ENCODE peak calls at places on chromosome 1, in five cellular contexts. X is OCI-LY7, Y is uterus, U is astrocyte, C is lower lobe of right lung. D is an unnamed sample.

GRCh38 chr1:44585315-44585920 is 88.9 kb downstream of the TMEM53 start:
- DNase-seq in Y (no peak), X (no peak), C (no peak), U (no peak), D (no peak)

GRCh38 chr1:225467193-225468020 is 39.6 kb upstream of the LBR start:
- DNase-seq in C (peak; percentile 88), Y (no peak), U (no peak), X (peak; percentile 96), D (peak; percentile 55)

GRCh38 chr1:31381394-31382287 is 8.8 kb upstream of the FABP3 start:
- DNase-seq in U (no peak), X (no peak), C (no peak), Y (no peak), D (no peak)

GRCh38 chr1:2788506-2789163 is 12.9 kb downstream of the TTC34 start:
- DNase-seq in X (no peak), C (peak; percentile 44), Y (no peak), U (no peak), D (no peak)

GRCh38 chr1:64744492-64745180 is at the start of gene RAVER2:
- DNase-seq in U (peak; percentile 55), X (no peak), Y (peak; percentile 74), C (peak; percentile 86), D (peak; percentile 81)

GRCh38 chr1:46489169-46489637 is 433 bp upstream of the DMBX1 start:
- DNase-seq in C (no peak), X (no peak), U (no peak), Y (no peak), D (no peak)

GRCh38 chr1:39933956-39934941 is 20.7 kb upstream of the MFSD2A start:
- DNase-seq in C (peak; percentile 92), X (no peak), U (peak; percentile 73), Y (peak; percentile 83), D (peak; percentile 88)

GRCh38 chr1:9324246-9325096 is 31.8 kb downstream of the SPSB1 start:
- DNase-seq in Y (no peak), C (no peak), X (no peak), U (no peak), D (no peak)

GRCh38 chr1:89831462-89832113 is 10.8 kb downstream of the LRRC8D start:
- DNase-seq in U (no peak), C (no peak), X (no peak), Y (no peak), D (no peak)

GRCh38 chr1:81937791-81938450 is 137.2 kb downstream of the ADGRL2 start:
- DNase-seq in Y (no peak), X (no peak), U (no peak), C (no peak), D (no peak)

GRCh38 chr1:199646761-199647160 is 380.7 kb upstream of the NR5A2 start:
- DNase-seq in C (no peak), U (no peak), X (no peak), Y (no peak), D (no peak)

GRCh38 chr1:212637902-212638301 is 29.3 kb downstream of the ATF3 start:
- DNase-seq in X (no peak), U (peak; percentile 53), C (no peak), Y (no peak), D (no peak)

GRCh38 chr1:28248273-28249012 is 10.9 kb upstream of the SESN2 start:
- DNase-seq in Y (peak; percentile 79), C (peak; percentile 82), X (peak; percentile 88), U (peak; percentile 54), D (peak; percentile 95)

GRCh38 chr1:199979071-199979470 is 48.4 kb upstream of the NR5A2 start:
- DNase-seq in C (no peak), X (peak; percentile 81), Y (no peak), U (no peak), D (no peak)

GRCh38 chr1:205275133-205275532 is 46.4 kb downstream of the NUAK2 start:
- DNase-seq in U (no peak), Y (no peak), X (no peak), C (peak; percentile 75), D (no peak)

GRCh38 chr1:205335692-205336091 is 14.1 kb upstream of the NUAK2 start:
- DNase-seq in Y (peak; percentile 68), U (peak; percentile 37), X (peak; percentile 82), C (peak; percentile 90), D (peak; percentile 86)

GRCh38 chr1:211944733-211945500 is 90.4 kb downstream of the INTS7 start:
- DNase-seq in Y (no peak), C (no peak), U (peak; percentile 57), X (no peak), D (peak; percentile 70)

GRCh38 chr1:1969505-1969900 is 34.1 kb downstream of the CFAP74 start:
- DNase-seq in X (no peak), U (no peak), Y (no peak), C (no peak), D (no peak)

GRCh38 chr1:13228343-13228781 is 2.4 kb upstream of the PRAMEF18 start:
- DNase-seq in C (no peak), Y (no peak), X (peak; percentile 44), U (no peak), D (no peak)

GRCh38 chr1:38003261-38004250 is 1.8 kb downstream of the FHL3 start:
- DNase-seq in Y (peak; percentile 35), U (no peak), C (no peak), X (no peak), D (no peak)

GRCh38 chr1:246428542-246429308 is 78.4 kb downstream of the SMYD3 start:
- DNase-seq in C (no peak), U (peak; percentile 99), Y (no peak), X (no peak), D (no peak)

GRCh38 chr1:204350857-204351573 is 8.7 kb downstream of the PLEKHA6 start:
- DNase-seq in Y (peak; percentile 90), C (peak; percentile 60), X (peak; percentile 17), U (peak; percentile 64), D (peak; percentile 93)

GRCh38 chr1:113123737-113124136 is 50.7 kb downstream of the LRIG2 start:
- DNase-seq in U (peak; percentile 68), X (no peak), Y (no peak), C (no peak), D (peak; percentile 35)

GRCh38 chr1:197208945-197209344 is 59.1 kb upstream of the CRB1 start:
- DNase-seq in U (no peak), X (no peak), C (no peak), Y (no peak), D (no peak)

GRCh38 chr1:82161651-82162238 is 361.0 kb downstream of the ADGRL2 start:
- DNase-seq in C (no peak), U (peak; percentile 56), X (no peak), Y (no peak), D (peak; percentile 53)

GRCh38 chr1:202941372-202941771 is 14.3 kb upstream of the KLHL12 start:
- DNase-seq in Y (no peak), U (no peak), X (no peak), C (no peak), D (no peak)

GRCh38 chr1:212294983-212295382 is 9.8 kb downstream of the PPP2R5A start:
- DNase-seq in X (no peak), U (no peak), C (no peak), Y (no peak), D (no peak)

GRCh38 chr1:61605607-61606321 is 119.2 kb downstream of the TM2D1 start:
- DNase-seq in X (no peak), U (peak; percentile 23), C (no peak), Y (no peak), D (no peak)

GRCh38 chr1:207831517-207832327 is 79.2 kb downstream of the CD34 start:
- DNase-seq in C (no peak), X (no peak), U (no peak), Y (no peak), D (no peak)

GRCh38 chr1:13965770-13966398 is 265.9 kb downstream of the PRDM2 start:
- DNase-seq in Y (peak; percentile 50), U (peak; percentile 39), C (no peak), X (peak; percentile 20), D (peak; percentile 46)

GRCh38 chr1:67835663-67836452 is 2.6 kb upstream of the GNG12 start:
- DNase-seq in X (no peak), Y (no peak), C (no peak), U (no peak), D (no peak)

GRCh38 chr1:67834246-67834877 is 1.1 kb upstream of the GNG12 start:
- DNase-seq in Y (no peak), U (no peak), X (no peak), C (no peak), D (no peak)

GRCh38 chr1:67832737-67833594 is at the start of gene GNG12:
- DNase-seq in C (peak; percentile 75), Y (peak; percentile 78), U (peak; percentile 62), X (no peak), D (peak; percentile 81)

GRCh38 chr1:67831850-67832513 is 1.3 kb downstream of the GNG12 start:
- DNase-seq in Y (peak; percentile 61), C (peak; percentile 69), X (no peak), U (peak; percentile 70), D (peak; percentile 53)

GRCh38 chr1:67833595-67833926 is 294 bp upstream of the GNG12 start:
- DNase-seq in C (no peak), X (no peak), U (peak; percentile 61), Y (no peak), D (peak; percentile 68)
- H3K27ac ChIP-seq in C (peak overlapping the region; percentile 82), X (no peak overlapping the region), U (peak overlapping the region; percentile 84), Y (peak overlapping the region; percentile 87), D (peak overlapping the region; percentile 94)

DNA sequence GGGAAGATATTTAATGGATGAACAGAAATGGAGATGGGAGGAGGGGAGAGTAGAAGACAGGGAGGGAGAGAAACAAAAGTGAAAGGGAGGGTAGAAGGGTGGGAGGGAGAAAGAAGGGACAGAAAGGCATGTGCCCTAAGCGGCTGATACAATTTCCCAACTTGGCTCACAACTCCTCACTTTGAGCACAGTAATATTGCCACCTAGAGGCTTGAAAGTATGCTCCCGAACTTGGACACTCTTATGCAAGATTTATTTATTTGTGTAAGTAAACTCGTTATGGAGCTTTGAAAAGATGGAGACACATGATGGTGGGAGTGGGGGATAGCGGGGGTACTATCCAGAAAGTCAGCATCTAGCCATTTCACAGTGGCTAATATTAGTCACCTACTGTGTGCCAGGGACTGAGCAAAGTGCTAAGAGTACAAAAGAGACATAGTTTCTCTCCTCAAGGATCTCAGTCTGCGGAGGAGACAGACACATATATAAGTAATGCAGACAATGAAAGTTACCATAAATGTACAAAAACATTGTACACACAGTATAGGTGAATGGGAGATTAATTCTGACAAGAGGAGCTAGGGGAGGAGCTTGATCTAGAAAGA is 189.7 kb downstream of the SEC16B start:
- DNase-seq in X (peak; percentile 16), Y (no peak), C (no peak), U (peak; percentile 43), D (no peak)
- TF ChIP-seq CTCF in X (peak; percentile 69), Y (peak; percentile 19), C (peak; percentile 37), U (peak; percentile 52), D (peak; percentile 34)

GRCh38 chr1:8281843-8282509 is 35.9 kb upstream of the SLC45A1 start:
- DNase-seq in Y (no peak), U (no peak), C (peak; percentile 62), X (no peak), D (peak; percentile 64)
- H3K27ac ChIP-seq in Y (no peak overlapping the region), U (no peak overlapping the region), C (peak overlapping the region; percentile 62), X (no peak overlapping the region), D (no peak overlapping the region)

DNA sequence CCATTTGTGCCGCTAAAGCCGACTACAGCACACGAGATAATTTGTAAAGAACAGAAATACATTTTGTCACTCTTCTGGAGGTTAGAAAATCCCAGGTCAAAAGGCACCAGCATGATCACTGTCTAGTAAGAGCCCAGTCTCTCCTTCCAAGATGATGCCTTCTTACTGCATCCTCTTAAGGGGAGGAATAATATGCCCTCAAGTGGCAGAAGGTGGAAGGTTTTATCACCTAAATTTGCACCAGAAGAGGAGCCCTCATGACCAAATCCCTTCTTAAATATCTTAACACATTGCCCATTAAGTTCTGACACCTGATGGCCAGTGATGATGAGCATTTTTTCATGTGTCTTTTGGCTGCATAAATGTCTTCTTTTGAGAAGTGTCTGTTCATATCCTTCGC is 326.7 kb upstream of the RGS18 start:
- DNase-seq in C (no peak), X (peak; percentile 17), Y (no peak), U (no peak), D (no peak)
- TF ChIP-seq CTCF in C (no peak), X (peak; percentile 32), Y (no peak), U (no peak), D (no peak)

GRCh38 chr1:35935436-35935835 is 4.5 kb downstream of the AGO3 start:
- DNase-seq in Y (no peak), U (peak; percentile 23), X (no peak), C (no peak), D (no peak)
- H3K27ac ChIP-seq in Y (no peak overlapping the region), U (no peak overlapping the region), X (no peak overlapping the region), C (no peak overlapping the region), D (no peak overlapping the region)

D was measured in adrenal gland.